ENCODE peak calls at places on chromosomes 1 and 21, in six cellular contexts. R is SHP77; Y is adrenal gland; P is amniotic stem cell; S is ELR; G is CD8-positive, alpha-beta T cell. U is an unnamed sample.
A peak's percentile ranks its signal among the peaks of the same experiment; 100 is the strongest.

GRCh38 chr1:208520700-208521099 is 276.5 kb upstream of the PLXNA2 start:
- DNase-seq in P (no peak), R (no peak), S (peak; percentile 27), G (no peak), Y (no peak), U (no peak)

GRCh38 chr1:154328318-154329151 is 3.2 kb downstream of the ATP8B2 start:
- DNase-seq in S (peak; percentile 79), Y (peak; percentile 77), R (peak; percentile 16), G (peak; percentile 90), P (peak; percentile 71), U (no peak)

GRCh38 chr1:46076343-46076742 is 56.1 kb downstream of the PIK3R3 start:
- DNase-seq in P (no peak), R (no peak), S (no peak), Y (no peak), G (no peak), U (no peak)

GRCh38 chr1:168598963-168599362 is 22.6 kb downstream of the XCL1 start:
- DNase-seq in R (no peak), G (no peak), S (no peak), Y (no peak), P (no peak), U (no peak)

GRCh38 chr1:29235955-29236742 is at the start of gene PTPRU:
- DNase-seq in P (no peak), S (peak; percentile 79), G (peak; percentile 63), Y (peak; percentile 59), R (peak; percentile 71), U (no peak)

GRCh38 chr21:32925098-32925497 is 100.6 kb upstream of the OLIG2 start:
- DNase-seq in G (no peak), R (no peak), Y (no peak), S (no peak), P (no peak), U (no peak)

GRCh38 chr21:39938086-39938611 is 70.9 kb downstream of the PCP4 start:
- DNase-seq in S (no peak), G (no peak), R (peak; percentile 75), P (no peak), Y (peak; percentile 32), U (no peak)

GRCh38 chr1:71093938-71094337 is 13.1 kb upstream of the ZRANB2 start:
- DNase-seq in S (peak; percentile 43), G (no peak), Y (no peak), R (no peak), P (peak; percentile 4), U (no peak)

GRCh38 chr1:207841907-207842306 is 69.0 kb downstream of the CD34 start:
- DNase-seq in Y (no peak), R (no peak), S (no peak), G (no peak), P (no peak), U (no peak)

GRCh38 chr1:2115008-2115921 is 65.1 kb downstream of the PRKCZ start:
- DNase-seq in P (no peak), Y (no peak), S (no peak), R (peak; percentile 10), G (peak; percentile 47), U (no peak)

GRCh38 chr1:44531785-44532566 is 126.9 kb downstream of the RNF220 start:
- DNase-seq in R (peak; percentile 11), S (peak; percentile 80), G (no peak), P (no peak), Y (peak; percentile 18), U (no peak)

GRCh38 chr1:9476790-9477463 is 62.3 kb upstream of the SLC25A33 start:
- DNase-seq in S (peak; percentile 79), R (no peak), G (no peak), Y (no peak), P (no peak), U (no peak)

GRCh38 chr1:220487297-220487820 is 40.6 kb upstream of the MARK1 start:
- DNase-seq in P (no peak), R (peak; percentile 20), S (peak; percentile 49), G (no peak), Y (no peak), U (no peak)

GRCh38 chr21:39715804-39716397 is 29.1 kb upstream of the IGSF5 start:
- DNase-seq in R (peak; percentile 54), P (peak; percentile 6), G (no peak), S (peak; percentile 55), Y (peak; percentile 30), U (no peak)

GRCh38 chr1:153354515-153355193 is 3.0 kb upstream of the S100A9 start:
- DNase-seq in Y (no peak), S (no peak), G (no peak), R (peak; percentile 8), P (no peak), U (no peak)

GRCh38 chr1:168697376-168697775 is 31.6 kb downstream of the DPT start:
- DNase-seq in Y (no peak), R (no peak), S (no peak), P (no peak), G (no peak), U (no peak)

U was measured in AG04449.